ENCODE peak calls at places on chromosomes 7 and 10, in six cellular contexts. F is activated B cell treated with CpG ODN at 0.5 μM for 24 hours, Y is neural progenitor cell, E is spleen, D is HFF-Myc, N is bronchial epithelial cell. P is an unnamed sample.

GRCh38 chr7:145490356-145490755 is 626.2 kb upstream of the CNTNAP2 start:
- DNase-seq in F (no peak), Y (no peak), E (no peak), D (no peak), N (no peak), P (no peak)

GRCh38 chr10:114603303-114603702 is 54.8 kb downstream of the ABLIM1 start:
- DNase-seq in F (no peak), Y (no peak), E (no peak), D (no peak), N (no peak), P (no peak)

GRCh38 chr10:119981826-119982225 is 89.3 kb downstream of the SEC23IP start:
- DNase-seq in F (no peak), Y (no peak), E (no peak), D (no peak), N (peak; percentile 8), P (no peak)

GRCh38 chr7:12570529-12571461 is at the start of gene SCIN:
- DNase-seq in F (no peak), Y (peak; percentile 61), E (peak; percentile 79), D (no peak), N (no peak), P (peak; percentile 28)

GRCh38 chr10:102384053-102384452 is 11.5 kb upstream of the NFKB2 start:
- DNase-seq in F (no peak), Y (peak; percentile 70), E (peak; percentile 10), D (no peak), N (no peak), P (no peak)

GRCh38 chr7:125661-126060 is 66.7 kb upstream of the FAM20C start:
- DNase-seq in F (no peak), Y (no peak), E (no peak), D (no peak), N (no peak), P (no peak)

GRCh38 chr10:4407783-4408182 is 418.2 kb upstream of the AKR1E2 start:
- DNase-seq in F (no peak), Y (no peak), E (no peak), D (no peak), N (peak; percentile 95), P (no peak)

GRCh38 chr7:42080831-42081230 is 156.2 kb downstream of the GLI3 start:
- DNase-seq in F (no peak), Y (no peak), E (no peak), D (no peak), N (no peak), P (no peak)

GRCh38 chr10:128567561-128567960 is 441.3 kb upstream of the MKI67 start:
- DNase-seq in F (no peak), Y (no peak), E (no peak), D (no peak), N (no peak), P (no peak)

GRCh38 chr7:43884209-43884608 is 14.9 kb upstream of the MRPS24 start:
- DNase-seq in F (no peak), Y (no peak), E (no peak), D (no peak), N (no peak), P (no peak)

GRCh38 chr7:82810558-82811259 is 352.0 kb downstream of the PCLO start:
- DNase-seq in F (no peak), Y (peak; percentile 78), E (no peak), D (peak; percentile 85), N (peak; percentile 62), P (peak; percentile 23)

GRCh38 chr10:110655286-110655685 is 11.2 kb downstream of the RBM20 start:
- DNase-seq in F (no peak), Y (no peak), E (no peak), D (no peak), N (no peak), P (no peak)

GRCh38 chr7:91632234-91632947 is 248.1 kb downstream of the MTERF1 start:
- DNase-seq in F (no peak), Y (no peak), E (no peak), D (no peak), N (no peak), P (no peak)

GRCh38 chr7:91632948-91633519 is 247.5 kb downstream of the MTERF1 start:
- DNase-seq in F (no peak), Y (peak; percentile 69), E (no peak), D (no peak), N (no peak), P (no peak)

GRCh38 chr7:91636728-91637127 is 243.8 kb downstream of the MTERF1 start:
- DNase-seq in F (no peak), Y (no peak), E (no peak), D (no peak), N (no peak), P (no peak)

GRCh38 chr7:91634485-91635177 is 245.9 kb downstream of the MTERF1 start:
- DNase-seq in F (no peak), Y (no peak), E (no peak), D (no peak), N (peak; percentile 53), P (no peak)

GRCh38 chr7:91636129-91636724 is 244.3 kb downstream of the MTERF1 start:
- DNase-seq in F (no peak), Y (peak; percentile 70), E (no peak), D (no peak), N (peak; percentile 35), P (peak; percentile 27)
- TF ChIP-seq CTCF in F (no peak), Y (peak; percentile 77), E (peak; percentile 53), D (peak; percentile 37), N (peak; percentile 73), P (peak; percentile 36)

GRCh38 chr7:90838799-90839198 is 242.7 kb downstream of the CDK14 start:
- DNase-seq in F (no peak), Y (no peak), E (no peak), D (no peak), N (no peak), P (no peak)
- TF ChIP-seq CTCF in F (no peak), Y (no peak), E (no peak), D (no peak), N (no peak), P (no peak)

GRCh38 chr10:77188511-77188910 is 449.1 kb downstream of the KCNMA1 start:
- DNase-seq in F (no peak), Y (no peak), E (no peak), D (no peak), N (peak; percentile 47), P (no peak)

GRCh38 chr10:77187376-77187999 is 450.1 kb downstream of the KCNMA1 start:
- DNase-seq in F (no peak), Y (no peak), E (no peak), D (no peak), N (peak; percentile 24), P (no peak)

GRCh38 chr10:77186936-77187335 is 450.7 kb downstream of the KCNMA1 start:
- DNase-seq in F (no peak), Y (no peak), E (no peak), D (no peak), N (no peak), P (no peak)

GRCh38 chr10:77188000-77188395 is 449.6 kb downstream of the KCNMA1 start:
- DNase-seq in F (no peak), Y (no peak), E (no peak), D (no peak), N (no peak), P (no peak)

DNA sequence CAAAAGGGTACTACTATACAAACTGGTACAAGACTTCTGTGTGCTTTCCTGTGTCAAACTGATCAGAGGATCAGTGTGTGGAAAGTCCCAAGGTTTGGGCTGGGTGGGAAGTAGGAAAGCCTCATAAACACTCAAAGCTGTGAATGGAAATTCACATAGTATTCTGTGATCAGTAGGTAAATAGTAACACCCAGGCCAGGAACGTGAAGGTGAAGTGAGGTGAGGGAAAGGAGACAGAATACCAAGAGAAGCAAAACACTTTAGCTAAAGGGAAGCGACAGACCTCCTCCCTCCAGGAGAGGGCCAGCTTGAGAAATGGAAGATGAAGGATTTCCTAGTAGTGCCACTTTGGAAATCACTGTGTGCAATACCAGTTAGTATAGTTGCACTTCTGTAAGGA is 451.9 kb downstream of the KCNMA1 start:
- DNase-seq in F (no peak), Y (no peak), E (no peak), D (no peak), N (no peak), P (peak; percentile 67)
- TF ChIP-seq CTCF in F (no peak), Y (no peak), E (no peak), D (no peak), N (no peak), P (no peak)

DNA sequence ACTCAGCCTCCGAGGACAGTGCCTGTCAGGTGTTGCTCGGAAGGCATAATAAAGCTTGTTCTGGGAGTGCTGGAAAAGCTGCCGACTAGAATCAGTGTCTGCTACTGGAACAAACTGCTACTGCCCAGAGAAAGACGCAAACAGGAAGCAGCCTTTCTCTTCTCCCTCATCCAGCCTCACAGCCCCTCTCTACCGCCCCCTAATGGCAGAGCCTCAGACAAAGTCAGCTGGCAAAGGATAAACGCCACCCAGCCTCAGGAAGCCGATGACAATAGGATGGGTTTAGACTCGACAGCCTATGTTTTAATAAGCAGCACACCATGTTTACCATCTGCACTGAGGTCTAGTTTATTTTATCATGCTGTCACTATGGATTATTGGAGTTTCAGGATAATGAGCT is 169.5 kb upstream of the LYZL1 start:
- DNase-seq in F (no peak), Y (peak; percentile 72), E (no peak), D (no peak), N (no peak), P (peak; percentile 76)
- TF ChIP-seq CTCF in F (no peak), Y (peak; percentile 62), E (peak; percentile 13), D (peak; percentile 62), N (peak; percentile 25), P (peak; percentile 67)

DNA sequence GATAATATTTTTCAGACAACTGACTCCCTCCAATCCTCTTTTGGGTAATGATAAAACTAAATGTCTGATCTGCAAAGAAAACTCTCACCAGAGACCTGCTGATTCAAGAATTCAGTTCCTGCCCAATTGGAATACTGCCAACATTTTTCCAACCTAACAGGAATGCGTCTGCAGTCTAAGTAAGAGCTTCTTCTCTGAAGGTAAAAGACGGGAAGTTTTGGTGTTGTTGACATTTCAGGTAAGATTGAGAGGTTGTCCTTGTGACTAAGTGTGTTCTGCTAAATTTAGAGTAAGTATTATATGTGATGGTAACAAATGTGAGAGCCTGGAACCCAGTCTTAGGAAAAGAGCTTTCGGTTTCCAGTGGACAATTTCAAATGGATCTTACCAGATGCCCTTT is 17.6 kb downstream of the IFIT5 start:
- DNase-seq in F (no peak), Y (no peak), E (no peak), D (no peak), N (peak; percentile 84), P (no peak)
- TF ChIP-seq CTCF in F (no peak), Y (no peak), E (no peak), D (no peak), N (no peak), P (no peak)

GRCh38 chr7:18693401-18693800 is 197.9 kb downstream of the HDAC9 start:
- DNase-seq in F (no peak), Y (peak; percentile 43), E (no peak), D (peak; percentile 75), N (peak; percentile 73), P (peak; percentile 30)
- TF ChIP-seq CTCF in F (no peak), Y (peak; percentile 57), E (no peak), D (peak; percentile 70), N (peak; percentile 71), P (peak; percentile 56)

GRCh38 chr7:151060113-151060415 is 675 bp downstream of the SLC4A2 start:
- DNase-seq in F (no peak), Y (no peak), E (no peak), D (no peak), N (no peak), P (no peak)
- TF ChIP-seq CTCF in F (no peak), Y (no peak), E (no peak), D (no peak), N (no peak), P (no peak)

GRCh38 chr10:43137971-43138756 is at the start of gene CSGALNACT2:
- DNase-seq in F (peak; percentile 92), Y (peak; percentile 89), E (peak; percentile 97), D (peak; percentile 57), N (peak; percentile 75), P (peak; percentile 87)
- TF ChIP-seq CTCF in F (no peak), Y (no peak), E (no peak), D (no peak), N (no peak), P (no peak)

P was measured in Caco-2.